ENCODE peak calls at places on chromosomes 5 and 9, in seven cellular contexts. W is suprapubic skin, E is HepG2, O is esophagus squamous epithelium, I is upper lobe of left lung, C is spleen, D is HCT116. H is an unnamed sample.

GRCh38 chr5:178462846-178463245 is 127.3 kb downstream of the COL23A1 start:
- DNase-seq in E (no peak), O (no peak), D (no peak), C (no peak), W (no peak), I (no peak), H (no peak)

GRCh38 chr9:27591093-27591492 is 17.8 kb upstream of the C9orf72 start:
- DNase-seq in E (no peak), W (no peak), I (no peak), O (no peak), C (no peak), D (no peak), H (no peak)

GRCh38 chr5:174514325-174514724 is 210.1 kb upstream of the MSX2 start:
- DNase-seq in D (no peak), W (no peak), E (no peak), C (no peak), I (no peak), O (no peak), H (no peak)

GRCh38 chr5:150853560-150853959 is 7.2 kb downstream of the IRGM start:
- DNase-seq in W (no peak), E (no peak), I (no peak), O (no peak), C (no peak), D (no peak), H (no peak)

GRCh38 chr9:107894572-107895261 is 405.1 kb upstream of the KLF4 start:
- DNase-seq in D (no peak), W (no peak), O (no peak), E (no peak), C (no peak), I (no peak), H (no peak)

GRCh38 chr5:153565822-153566221 is 75.4 kb downstream of the GRIA1 start:
- DNase-seq in E (no peak), W (no peak), O (no peak), D (no peak), I (no peak), C (no peak), H (no peak)

GRCh38 chr5:108093186-108093585 is 288.7 kb downstream of the FBXL17 start:
- DNase-seq in D (peak), W (no peak), C (no peak), O (no peak), I (no peak), E (no peak), H (peak)

GRCh38 chr5:143826909-143827514 is 15.1 kb downstream of the HMHB1 start:
- DNase-seq in W (no peak), I (no peak), D (no peak), O (no peak), C (no peak), E (no peak), H (no peak)

GRCh38 chr5:67515762-67516161 is 319.2 kb upstream of the CD180 start:
- DNase-seq in D (no peak), W (no peak), C (no peak), E (no peak), I (no peak), O (no peak), H (no peak)

GRCh38 chr9:35660966-35661413 is 2.9 kb downstream of the CCDC107 start:
- DNase-seq in W (no peak), O (no peak), I (peak), E (peak), D (peak), C (peak), H (no peak)
- TF ChIP-seq POLR2A in W (no peak), O (no peak), I (no peak), E (no peak), D (no peak), C (no peak), H (no peak)

GRCh38 chr9:137580958-137581331 is 2.2 kb upstream of the DPH7 start:
- DNase-seq in I (no peak), C (no peak), D (no peak), O (no peak), E (no peak), W (no peak), H (no peak)
- TF ChIP-seq POLR2A in I (no peak), C (no peak), D (no peak), O (no peak), E (no peak), W (no peak), H (no peak)

DNA sequence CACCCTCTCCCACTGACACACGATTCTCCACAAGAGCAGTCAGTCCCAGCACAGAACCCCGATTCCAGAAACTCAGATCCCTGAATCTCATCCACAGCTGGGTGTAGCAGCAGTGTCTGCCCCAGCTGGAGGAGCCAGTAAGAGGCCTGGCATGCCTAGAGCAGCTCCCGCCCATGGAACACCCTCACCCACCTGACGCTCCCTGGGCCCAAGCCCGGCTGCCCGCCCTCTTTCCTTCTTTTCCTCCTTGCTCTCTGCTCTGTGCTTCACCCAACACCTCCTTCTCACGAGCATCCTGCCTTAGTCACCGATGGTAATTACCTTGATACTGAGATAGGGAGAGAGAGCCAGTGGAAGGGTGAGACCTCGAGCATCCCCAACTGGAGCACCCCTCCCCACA is 8.7 kb downstream of the PCDH1 start:
- DNase-seq in C (peak), O (no peak), W (no peak), I (no peak), D (no peak), E (no peak), H (no peak)
- TF ChIP-seq POLR2A in C (no peak), O (no peak), W (no peak), I (no peak), D (no peak), E (no peak), H (no peak)

DNA sequence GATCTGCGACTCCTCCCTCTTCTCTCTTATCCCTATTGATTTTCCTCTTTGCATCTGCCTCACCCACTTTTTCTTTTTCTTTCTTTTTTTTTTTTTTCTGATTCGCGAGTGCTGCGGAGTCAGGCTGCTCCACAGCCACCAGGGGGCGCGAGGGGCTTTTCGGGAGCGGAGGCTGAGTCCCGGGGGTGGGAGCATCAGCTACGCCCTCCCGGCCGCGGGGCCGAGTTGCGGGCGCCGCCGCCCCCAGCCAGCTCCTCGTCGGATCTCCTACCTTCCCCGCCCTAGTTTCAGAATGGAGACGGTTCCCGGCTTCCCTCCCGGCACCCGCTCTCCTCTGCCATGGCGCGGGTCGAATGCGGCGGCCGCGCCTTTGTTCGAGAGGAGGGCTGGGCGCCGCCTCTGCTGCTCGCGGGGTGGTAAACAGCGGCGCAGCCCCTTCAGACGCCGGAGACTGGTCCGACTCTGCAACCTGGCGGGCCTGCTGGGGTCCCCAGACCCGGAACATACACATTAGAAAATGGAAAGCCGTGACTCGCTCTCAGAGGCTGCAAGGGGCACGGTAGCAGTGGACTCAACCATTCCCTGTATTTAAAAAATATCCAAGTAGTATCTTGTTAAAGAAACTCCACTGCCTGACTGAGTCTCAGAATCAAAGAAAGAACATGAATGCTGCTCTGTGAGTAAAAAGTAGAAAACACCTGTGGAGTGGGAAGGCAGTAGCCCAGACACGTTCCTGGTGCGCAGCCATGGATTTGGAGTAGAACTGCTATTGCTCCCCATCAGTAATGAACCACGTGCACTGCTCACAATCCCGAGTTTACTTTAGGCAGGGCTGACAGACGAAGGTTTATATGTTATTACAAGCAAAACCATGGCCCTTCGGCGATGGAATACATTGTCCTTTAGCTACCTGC is 55.7 kb downstream of the DPYSL3 start:
- DNase-seq in D (peak), W (peak), E (peak), O (no peak), I (peak), C (peak), H (peak)
- TF ChIP-seq POLR2A in D (no peak), W (peak), E (no peak), O (no peak), I (no peak), C (no peak), H (no peak)

GRCh38 chr5:35618297-35618636 is 604 bp downstream of the SPEF2 start:
- DNase-seq in C (no peak), I (no peak), W (no peak), O (no peak), E (no peak), D (no peak), H (no peak)

GRCh38 chr5:35622974-35623373 is 5.3 kb downstream of the SPEF2 start:
- DNase-seq in C (no peak), O (no peak), W (no peak), I (no peak), E (no peak), D (no peak), H (no peak)

GRCh38 chr5:35617060-35617434 is 616 bp upstream of the SPEF2 start:
- DNase-seq in C (no peak), O (no peak), W (no peak), E (no peak), I (no peak), D (no peak), H (no peak)

GRCh38 chr5:35618791-35619190 is 1.1 kb downstream of the SPEF2 start:
- DNase-seq in O (no peak), I (no peak), C (no peak), D (no peak), W (no peak), E (no peak), H (no peak)

GRCh38 chr5:35617435-35618296 is at the start of gene SPEF2:
- DNase-seq in O (peak), C (peak), I (peak), E (peak), W (peak), D (peak), H (no peak)
- TF ChIP-seq POLR2A in O (no peak), C (no peak), I (no peak), E (no peak), W (no peak), D (no peak), H (peak)

H was measured in H54.